ENCODE peak calls at places on chromosomes 4 and X, in eight cellular contexts. O, S, W, J, G, T, A and H are unnamed samples.
A peak's percentile ranks its signal among the peaks of the same experiment; 100 is the strongest.

GRCh38 chr4:78876568-78877320 is 62.5 kb downstream of the PAQR3 start:
- DNase-seq in G (no peak), A (peak; percentile 66), S (peak; percentile 44), O (no peak), T (no peak), W (no peak), J (no peak), H (no peak)

GRCh38 chr4:185128272-185129119 is 14.6 kb upstream of the SLC25A4 start:
- DNase-seq in A (peak; percentile 52), W (peak; percentile 69), J (peak; percentile 62), S (no peak), G (peak; percentile 17), T (no peak), O (no peak), H (peak; percentile 16)

GRCh38 chrX:132758778-132759177 is 199.7 kb downstream of the HS6ST2 start:
- DNase-seq in G (no peak), S (no peak), A (no peak), O (no peak), T (no peak), J (no peak), W (no peak), H (no peak)

GRCh38 chr4:165612936-165613335 is 234.1 kb downstream of the CPE start:
- DNase-seq in T (no peak), A (no peak), G (no peak), J (no peak), O (no peak), S (no peak), W (no peak), H (no peak)

GRCh38 chr4:825969-826330 is at the start of gene CPLX1:
- DNase-seq in W (peak; percentile 65), O (peak; percentile 49), J (peak; percentile 52), S (no peak), T (peak; percentile 30), G (no peak), A (no peak), H (no peak)

GRCh38 chr4:16858275-16858752 is 40.1 kb downstream of the LDB2 start:
- DNase-seq in W (no peak), T (no peak), A (no peak), G (no peak), J (no peak), S (peak; percentile 23), O (no peak), H (peak; percentile 47)

GRCh38 chr4:109559983-109560686 is at the start of gene MCUB:
- DNase-seq in O (peak; percentile 90), G (peak; percentile 92), W (peak; percentile 93), J (peak; percentile 90), A (peak; percentile 76), S (peak; percentile 78), T (peak; percentile 81), H (peak; percentile 66)

GRCh38 chrX:74383611-74384010 is 37.7 kb upstream of the SLC16A2 start:
- DNase-seq in O (peak; percentile 22), T (no peak), A (peak; percentile 47), J (peak; percentile 8), S (peak; percentile 35), W (peak; percentile 44), G (no peak), H (peak; percentile 50)

GRCh38 chr4:113106076-113106475 is 56.6 kb downstream of the ANK2 start:
- DNase-seq in G (no peak), J (no peak), W (no peak), O (peak; percentile 50), T (peak; percentile 17), A (peak; percentile 35), S (peak; percentile 48), H (peak; percentile 73)

GRCh38 chr4:2252530-2252924 is 9.4 kb downstream of the MXD4 start:
- DNase-seq in A (no peak), O (no peak), G (no peak), S (no peak), J (no peak), T (no peak), W (no peak), H (no peak)

GRCh38 chr4:4820264-4820663 is 39.2 kb upstream of the MSX1 start:
- DNase-seq in O (no peak), S (no peak), T (no peak), G (no peak), J (no peak), A (no peak), W (no peak), H (no peak)

GRCh38 chr4:184237612-184238011 is 19.9 kb upstream of the ENPP6 start:
- DNase-seq in O (no peak), J (no peak), S (no peak), T (no peak), A (peak; percentile 40), W (no peak), G (no peak), H (no peak)

GRCh38 chrX:19410259-19410658 is 66.5 kb downstream of the PDHA1 start:
- DNase-seq in S (no peak), T (no peak), J (no peak), W (no peak), A (peak; percentile 5), O (no peak), G (no peak), H (no peak)

GRCh38 chr4:67770422-67770821 is 16.2 kb upstream of the GNRHR start:
- DNase-seq in W (peak; percentile 22), O (no peak), A (peak; percentile 72), J (no peak), S (no peak), G (no peak), T (no peak), H (no peak)

GRCh38 chr4:39613093-39613656 is 25.5 kb downstream of the SMIM14 start:
- DNase-seq in T (no peak), G (no peak), A (peak; percentile 62), S (peak; percentile 26), J (peak; percentile 55), W (no peak), O (no peak), H (peak; percentile 65)

GRCh38 chrX:102154218-102154860 is 1.4 kb downstream of the BEX5 start:
- DNase-seq in T (no peak), S (no peak), W (peak; percentile 31), G (peak; percentile 17), J (no peak), O (no peak), A (no peak), H (no peak)

GRCh38 chr4:10089346-10089745 is 27.3 kb downstream of the WDR1 start:
- DNase-seq in S (no peak), W (no peak), J (no peak), T (no peak), O (peak; percentile 24), G (no peak), A (no peak), H (peak; percentile 99)

GRCh38 chr4:125331116-125331515 is 16.4 kb downstream of the FAT4 start:
- DNase-seq in A (no peak), S (no peak), T (no peak), O (peak; percentile 66), G (no peak), J (no peak), W (no peak), H (peak; percentile 39)

GRCh38 chr4:184826315-184827266 is 823 bp upstream of the ACSL1 start:
- DNase-seq in G (peak; percentile 67), W (peak; percentile 21), O (peak; percentile 16), J (peak; percentile 59), S (no peak), T (peak; percentile 47), A (no peak), H (no peak)

GRCh38 chr4:8283161-8283560 is 13.6 kb downstream of the HTRA3 start:
- DNase-seq in T (no peak), O (no peak), S (no peak), G (no peak), J (no peak), W (no peak), A (no peak), H (no peak)

GRCh38 chrX:78571849-78572248 is 87.3 kb downstream of the RTL3 start:
- DNase-seq in O (no peak), A (no peak), S (no peak), J (no peak), W (no peak), G (no peak), T (no peak), H (no peak)

GRCh38 chr4:72631296-72631695 is 62.3 kb upstream of the ADAMTS3 start:
- DNase-seq in J (no peak), T (no peak), O (peak; percentile 94), W (no peak), S (no peak), G (no peak), A (peak; percentile 91), H (peak; percentile 96)

GRCh38 chr4:33218238-33218637 is 2498.1 kb downstream of the PCDH7 start:
- DNase-seq in J (no peak), O (no peak), W (no peak), S (no peak), G (no peak), A (no peak), T (no peak), H (no peak)

GRCh38 chrX:130805906-130806305 is 97.1 kb downstream of the ENOX2 start:
- DNase-seq in J (no peak), T (no peak), O (no peak), S (peak; percentile 1), G (no peak), A (peak; percentile 68), W (no peak), H (no peak)

GRCh38 chrX:7263961-7264360 is 116.0 kb upstream of the PUDP start:
- DNase-seq in G (no peak), S (peak; percentile 48), J (no peak), T (no peak), O (no peak), A (peak; percentile 86), W (no peak), H (peak; percentile 76)

GRCh38 chr4:113884655-113885054 is 94.8 kb downstream of the ARSJ start:
- DNase-seq in W (peak; percentile 54), J (no peak), G (no peak), S (no peak), T (no peak), A (no peak), O (no peak), H (no peak)

GRCh38 chrX:71224098-71224708 is 1.2 kb downstream of the GJB1 start:
- DNase-seq in A (no peak), O (no peak), T (no peak), G (no peak), J (no peak), W (peak; percentile 31), S (no peak), H (no peak)

GRCh38 chr4:153781717-153782416 is 7.0 kb downstream of the SFRP2 start:
- DNase-seq in S (peak; percentile 24), G (no peak), J (no peak), W (peak; percentile 61), A (peak; percentile 77), O (no peak), T (no peak), H (peak; percentile 56)

GRCh38 chr4:69835766-69836165 is 24.2 kb downstream of the SULT1E1 start:
- DNase-seq in S (no peak), W (no peak), T (no peak), G (no peak), J (no peak), O (no peak), A (no peak), H (no peak)

GRCh38 chrX:147962476-147962875 is 18.7 kb upstream of the FMR1NB start:
- DNase-seq in S (peak; percentile 8), J (no peak), G (no peak), A (peak; percentile 9), W (no peak), T (no peak), O (no peak), H (peak; percentile 68)

GRCh38 chr4:112147697-112148096 is 2.4 kb downstream of the FAM241A start:
- DNase-seq in T (no peak), S (no peak), A (no peak), O (no peak), W (no peak), G (no peak), J (no peak), H (no peak)

GRCh38 chr4:182142146-182143085 is 100.8 kb upstream of the TENM3 start:
- DNase-seq in O (peak; percentile 48), T (no peak), G (no peak), J (no peak), A (no peak), S (no peak), W (peak; percentile 73), H (no peak)

GRCh38 chr4:121728798-121729226 is 32.0 kb upstream of the ANXA5 start:
- DNase-seq in G (no peak), S (peak; percentile 78), W (no peak), T (no peak), A (peak; percentile 91), O (peak; percentile 20), J (no peak), H (peak; percentile 28)

GRCh38 chr4:24742773-24743676 is 52.3 kb upstream of the SOD3 start:
- DNase-seq in S (no peak), G (no peak), J (no peak), T (no peak), A (peak; percentile 10), O (no peak), W (peak; percentile 8), H (no peak)